ENCODE peak calls at places on chromosomes 6 and 20, in nine cellular contexts. One of them, this sample, is unnamed.

GRCh38 chr6:158770533-158770932 is 48.6 kb downstream of the EZR start:
- DNase-seq in lung: no peak
- DNase-seq in endothelial cell: no peak
- DNase-seq in upper lobe of right lung: no peak
- DNase-seq in mammary epithelial cell: no peak
- DNase-seq in fibroblast of lung: no peak
- DNase-seq in NB4: no peak
- DNase-seq in pancreas: no peak
- DNase-seq in right lobe of liver: no peak
- DNase-seq in this sample: no peak

GRCh38 chr20:59633646-59634045 is 29.3 kb downstream of the PHACTR3 start:
- DNase-seq in mammary epithelial cell: no peak
- DNase-seq in NB4: no peak
- DNase-seq in lung: no peak
- DNase-seq in fibroblast of lung: no peak
- DNase-seq in pancreas: no peak
- DNase-seq in upper lobe of right lung: no peak
- DNase-seq in endothelial cell: no peak
- DNase-seq in right lobe of liver: no peak
- DNase-seq in this sample: no peak

GRCh38 chr6:158564243-158565121 is 4.6 kb downstream of the TMEM181 start:
- DNase-seq in fibroblast of lung: no peak
- DNase-seq in pancreas: no peak
- DNase-seq in mammary epithelial cell: no peak
- DNase-seq in lung: no peak
- DNase-seq in endothelial cell: no peak
- DNase-seq in right lobe of liver: peak; percentile 40
- DNase-seq in NB4: no peak
- DNase-seq in upper lobe of right lung: no peak
- DNase-seq in this sample: no peak

GRCh38 chr6:11650297-11650696 is 112.7 kb downstream of the TMEM170B start:
- DNase-seq in NB4: no peak
- DNase-seq in mammary epithelial cell: no peak
- DNase-seq in lung: no peak
- DNase-seq in fibroblast of lung: peak; percentile 48
- DNase-seq in upper lobe of right lung: no peak
- DNase-seq in right lobe of liver: no peak
- DNase-seq in endothelial cell: peak; percentile 81
- DNase-seq in pancreas: no peak
- DNase-seq in this sample: no peak

GRCh38 chr6:10411131-10411914 is 3.6 kb downstream of the TFAP2A start:
- DNase-seq in upper lobe of right lung: no peak
- DNase-seq in NB4: peak; percentile 81
- DNase-seq in pancreas: no peak
- DNase-seq in lung: no peak
- DNase-seq in endothelial cell: no peak
- DNase-seq in fibroblast of lung: no peak
- DNase-seq in mammary epithelial cell: peak; percentile 32
- DNase-seq in right lobe of liver: no peak
- DNase-seq in this sample: no peak

GRCh38 chr6:53239526-53239925 is 90.9 kb upstream of the GCM1 start:
- DNase-seq in pancreas: no peak
- DNase-seq in right lobe of liver: no peak
- DNase-seq in lung: no peak
- DNase-seq in upper lobe of right lung: no peak
- DNase-seq in fibroblast of lung: no peak
- DNase-seq in endothelial cell: no peak
- DNase-seq in mammary epithelial cell: peak; percentile 37
- DNase-seq in NB4: no peak
- DNase-seq in this sample: no peak

GRCh38 chr6:132067286-132067685 is 116.1 kb upstream of the CCN2 start:
- DNase-seq in right lobe of liver: no peak
- DNase-seq in upper lobe of right lung: no peak
- DNase-seq in pancreas: no peak
- DNase-seq in NB4: no peak
- DNase-seq in fibroblast of lung: no peak
- DNase-seq in mammary epithelial cell: no peak
- DNase-seq in lung: no peak
- DNase-seq in endothelial cell: no peak
- DNase-seq in this sample: no peak

GRCh38 chr6:158042245-158042798 is 60.7 kb downstream of the SYNJ2 start:
- DNase-seq in upper lobe of right lung: peak; percentile 51
- DNase-seq in pancreas: no peak
- DNase-seq in fibroblast of lung: peak; percentile 75
- DNase-seq in lung: no peak
- DNase-seq in endothelial cell: no peak
- DNase-seq in right lobe of liver: no peak
- DNase-seq in NB4: no peak
- DNase-seq in mammary epithelial cell: peak; percentile 82
- DNase-seq in this sample: no peak

GRCh38 chr6:107794771-107795170 is 29.3 kb downstream of the SCML4 start:
- DNase-seq in endothelial cell: no peak
- DNase-seq in upper lobe of right lung: no peak
- DNase-seq in right lobe of liver: no peak
- DNase-seq in fibroblast of lung: no peak
- DNase-seq in NB4: no peak
- DNase-seq in pancreas: no peak
- DNase-seq in lung: no peak
- DNase-seq in mammary epithelial cell: no peak
- DNase-seq in this sample: no peak

GRCh38 chr6:107801195-107801594 is 22.9 kb downstream of the SCML4 start:
- DNase-seq in fibroblast of lung: no peak
- DNase-seq in lung: no peak
- DNase-seq in pancreas: no peak
- DNase-seq in endothelial cell: no peak
- DNase-seq in NB4: no peak
- DNase-seq in upper lobe of right lung: no peak
- DNase-seq in mammary epithelial cell: no peak
- DNase-seq in right lobe of liver: no peak
- DNase-seq in this sample: no peak

GRCh38 chr6:107803957-107804356 is 20.2 kb downstream of the SCML4 start:
- DNase-seq in lung: no peak
- DNase-seq in pancreas: no peak
- DNase-seq in mammary epithelial cell: no peak
- DNase-seq in NB4: no peak
- DNase-seq in upper lobe of right lung: no peak
- DNase-seq in endothelial cell: no peak
- DNase-seq in fibroblast of lung: no peak
- DNase-seq in right lobe of liver: no peak
- DNase-seq in this sample: no peak

GRCh38 chr6:107805504-107805903 is 18.6 kb downstream of the SCML4 start:
- DNase-seq in upper lobe of right lung: no peak
- DNase-seq in mammary epithelial cell: no peak
- DNase-seq in pancreas: no peak
- DNase-seq in fibroblast of lung: no peak
- DNase-seq in lung: no peak
- DNase-seq in NB4: no peak
- DNase-seq in endothelial cell: no peak
- DNase-seq in right lobe of liver: no peak
- DNase-seq in this sample: no peak

DNA sequence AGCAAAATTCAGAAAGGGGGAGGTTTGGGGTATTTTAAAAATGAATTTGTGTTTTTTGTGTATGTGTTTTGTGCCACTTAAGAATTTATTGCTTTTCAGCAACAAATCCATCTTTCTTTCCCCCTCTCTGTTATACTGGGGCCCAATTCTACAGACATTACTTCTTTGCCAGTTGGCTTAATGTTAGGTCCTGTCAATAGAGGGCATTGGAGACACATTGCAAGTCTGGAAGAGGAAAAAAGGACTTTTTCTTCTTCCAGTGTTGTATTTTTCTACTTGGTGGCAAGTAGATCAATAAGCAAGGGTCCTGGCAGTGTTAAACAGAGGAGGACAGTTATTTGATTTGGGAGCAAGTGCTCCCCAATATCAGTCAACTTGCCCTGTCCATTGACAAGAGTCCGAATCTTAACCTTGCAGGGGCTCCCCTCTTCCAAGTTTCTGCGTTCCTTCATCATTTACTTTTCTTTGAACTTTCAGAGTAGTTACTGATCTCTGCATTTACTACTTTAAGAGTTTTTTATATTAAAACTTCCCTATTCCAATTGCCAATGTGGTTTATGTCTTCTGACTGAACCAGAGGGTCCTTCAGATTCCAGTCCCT is 23.4 kb downstream of the SCML4 start:
- DNase-seq in fibroblast of lung: peak; percentile 11
- DNase-seq in endothelial cell: no peak
- DNase-seq in lung: no peak
- DNase-seq in mammary epithelial cell: peak; percentile 27
- DNase-seq in upper lobe of right lung: no peak
- DNase-seq in pancreas: no peak
- DNase-seq in NB4: peak; percentile 15
- DNase-seq in right lobe of liver: no peak
- DNase-seq in this sample: no peak
- TF ChIP-seq CTCF in fibroblast of lung: peak; percentile 10
- TF ChIP-seq CTCF in endothelial cell: no peak
- TF ChIP-seq CTCF in lung: no peak
- TF ChIP-seq CTCF in mammary epithelial cell: peak; percentile 85
- TF ChIP-seq CTCF in upper lobe of right lung: no peak
- TF ChIP-seq CTCF in pancreas: peak; percentile 27
- TF ChIP-seq CTCF in NB4: peak; percentile 6
- TF ChIP-seq CTCF in right lobe of liver: peak; percentile 59
- TF ChIP-seq CTCF in this sample: no peak

GRCh38 chr20:8360035-8360434 is 228.0 kb downstream of the PLCB1 start:
- DNase-seq in lung: no peak
- DNase-seq in pancreas: no peak
- DNase-seq in upper lobe of right lung: no peak
- DNase-seq in fibroblast of lung: no peak
- DNase-seq in mammary epithelial cell: no peak
- DNase-seq in endothelial cell: no peak
- DNase-seq in NB4: no peak
- DNase-seq in right lobe of liver: no peak
- DNase-seq in this sample: no peak

GRCh38 chr20:8361779-8362178 is 229.7 kb downstream of the PLCB1 start:
- DNase-seq in mammary epithelial cell: no peak
- DNase-seq in NB4: no peak
- DNase-seq in fibroblast of lung: no peak
- DNase-seq in right lobe of liver: no peak
- DNase-seq in lung: no peak
- DNase-seq in endothelial cell: no peak
- DNase-seq in upper lobe of right lung: no peak
- DNase-seq in pancreas: no peak
- DNase-seq in this sample: no peak

GRCh38 chr20:8362457-8362856 is 230.4 kb downstream of the PLCB1 start:
- DNase-seq in mammary epithelial cell: no peak
- DNase-seq in fibroblast of lung: no peak
- DNase-seq in NB4: peak; percentile 15
- DNase-seq in upper lobe of right lung: no peak
- DNase-seq in pancreas: no peak
- DNase-seq in lung: no peak
- DNase-seq in endothelial cell: no peak
- DNase-seq in right lobe of liver: no peak
- DNase-seq in this sample: no peak

GRCh38 chr20:8363970-8364733 is 232.1 kb downstream of the PLCB1 start:
- DNase-seq in fibroblast of lung: no peak
- DNase-seq in pancreas: no peak
- DNase-seq in upper lobe of right lung: no peak
- DNase-seq in NB4: no peak
- DNase-seq in right lobe of liver: no peak
- DNase-seq in endothelial cell: no peak
- DNase-seq in lung: no peak
- DNase-seq in mammary epithelial cell: no peak
- DNase-seq in this sample: no peak

DNA sequence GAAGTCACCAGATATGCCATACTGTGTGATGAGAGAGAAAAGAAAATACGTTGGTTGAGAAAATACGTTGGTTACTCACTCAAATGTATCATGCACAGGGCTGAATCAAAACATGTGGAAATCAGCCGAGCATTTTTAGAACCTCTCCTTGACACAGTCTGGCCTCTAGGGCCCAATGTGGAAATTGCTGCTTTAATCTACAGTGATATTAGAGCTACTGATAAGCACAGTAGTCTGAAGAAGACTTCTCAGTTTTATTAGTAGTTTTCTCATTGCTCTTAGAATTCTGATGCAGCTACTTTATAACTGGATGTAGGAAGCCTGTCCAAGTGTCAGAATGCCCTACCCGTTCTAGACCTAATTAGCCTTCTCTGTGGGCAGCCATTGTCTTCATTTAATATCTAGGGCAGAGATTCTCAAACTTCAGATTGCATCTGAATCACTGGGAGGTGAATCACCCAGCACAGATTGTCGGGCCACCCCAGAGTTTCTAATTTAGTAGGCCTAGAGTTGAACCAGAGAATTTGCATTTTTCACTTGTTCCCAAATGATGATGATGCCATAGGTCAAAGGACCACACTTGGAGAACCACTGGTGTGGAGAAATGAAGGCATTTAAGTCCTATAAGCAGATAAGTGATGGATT is 229.1 kb downstream of the PLCB1 start:
- DNase-seq in endothelial cell: no peak
- DNase-seq in mammary epithelial cell: peak; percentile 11
- DNase-seq in upper lobe of right lung: no peak
- DNase-seq in right lobe of liver: no peak
- DNase-seq in lung: no peak
- DNase-seq in NB4: peak; percentile 9
- DNase-seq in pancreas: no peak
- DNase-seq in fibroblast of lung: peak; percentile 24
- DNase-seq in this sample: no peak
- TF ChIP-seq CTCF in endothelial cell: no peak
- TF ChIP-seq CTCF in mammary epithelial cell: no peak
- TF ChIP-seq CTCF in upper lobe of right lung: no peak
- TF ChIP-seq CTCF in right lobe of liver: no peak
- TF ChIP-seq CTCF in lung: no peak
- TF ChIP-seq CTCF in NB4: peak; percentile 6
- TF ChIP-seq CTCF in pancreas: peak; percentile 14
- TF ChIP-seq CTCF in fibroblast of lung: peak; percentile 11
- TF ChIP-seq CTCF in this sample: no peak

GRCh38 chr6:38571721-38572120 is 68.0 kb downstream of the BTBD9 start:
- DNase-seq in fibroblast of lung: no peak
- DNase-seq in right lobe of liver: no peak
- DNase-seq in pancreas: no peak
- DNase-seq in endothelial cell: no peak
- DNase-seq in NB4: no peak
- DNase-seq in upper lobe of right lung: no peak
- DNase-seq in lung: no peak
- DNase-seq in mammary epithelial cell: no peak
- DNase-seq in this sample: no peak

GRCh38 chr6:38572186-38572813 is 67.4 kb downstream of the BTBD9 start:
- DNase-seq in pancreas: no peak
- DNase-seq in mammary epithelial cell: no peak
- DNase-seq in fibroblast of lung: no peak
- DNase-seq in right lobe of liver: no peak
- DNase-seq in lung: no peak
- DNase-seq in NB4: no peak
- DNase-seq in upper lobe of right lung: no peak
- DNase-seq in endothelial cell: no peak
- DNase-seq in this sample: no peak

GRCh38 chr6:38567436-38567835 is 72.3 kb downstream of the BTBD9 start:
- DNase-seq in upper lobe of right lung: no peak
- DNase-seq in fibroblast of lung: peak; percentile 91
- DNase-seq in endothelial cell: no peak
- DNase-seq in NB4: no peak
- DNase-seq in pancreas: peak; percentile 15
- DNase-seq in right lobe of liver: peak; percentile 66
- DNase-seq in lung: peak; percentile 40
- DNase-seq in mammary epithelial cell: peak; percentile 62
- DNase-seq in this sample: peak; percentile 37

GRCh38 chr6:38573800-38574395 is 65.8 kb downstream of the BTBD9 start:
- DNase-seq in pancreas: no peak
- DNase-seq in endothelial cell: no peak
- DNase-seq in right lobe of liver: no peak
- DNase-seq in NB4: no peak
- DNase-seq in upper lobe of right lung: no peak
- DNase-seq in fibroblast of lung: peak; percentile 17
- DNase-seq in mammary epithelial cell: no peak
- DNase-seq in lung: no peak
- DNase-seq in this sample: no peak

GRCh38 chr6:38570750-38571149 is 69.0 kb downstream of the BTBD9 start:
- DNase-seq in mammary epithelial cell: no peak
- DNase-seq in endothelial cell: no peak
- DNase-seq in right lobe of liver: no peak
- DNase-seq in fibroblast of lung: peak; percentile 61
- DNase-seq in NB4: peak; percentile 12
- DNase-seq in pancreas: no peak
- DNase-seq in upper lobe of right lung: no peak
- DNase-seq in lung: no peak
- DNase-seq in this sample: no peak
- TF ChIP-seq CTCF in mammary epithelial cell: peak; percentile 32
- TF ChIP-seq CTCF in endothelial cell: no peak
- TF ChIP-seq CTCF in right lobe of liver: peak; percentile 28
- TF ChIP-seq CTCF in fibroblast of lung: peak; percentile 47
- TF ChIP-seq CTCF in NB4: peak; percentile 17
- TF ChIP-seq CTCF in pancreas: no peak
- TF ChIP-seq CTCF in upper lobe of right lung: peak; percentile 45
- TF ChIP-seq CTCF in lung: no peak
- TF ChIP-seq CTCF in this sample: no peak

DNA sequence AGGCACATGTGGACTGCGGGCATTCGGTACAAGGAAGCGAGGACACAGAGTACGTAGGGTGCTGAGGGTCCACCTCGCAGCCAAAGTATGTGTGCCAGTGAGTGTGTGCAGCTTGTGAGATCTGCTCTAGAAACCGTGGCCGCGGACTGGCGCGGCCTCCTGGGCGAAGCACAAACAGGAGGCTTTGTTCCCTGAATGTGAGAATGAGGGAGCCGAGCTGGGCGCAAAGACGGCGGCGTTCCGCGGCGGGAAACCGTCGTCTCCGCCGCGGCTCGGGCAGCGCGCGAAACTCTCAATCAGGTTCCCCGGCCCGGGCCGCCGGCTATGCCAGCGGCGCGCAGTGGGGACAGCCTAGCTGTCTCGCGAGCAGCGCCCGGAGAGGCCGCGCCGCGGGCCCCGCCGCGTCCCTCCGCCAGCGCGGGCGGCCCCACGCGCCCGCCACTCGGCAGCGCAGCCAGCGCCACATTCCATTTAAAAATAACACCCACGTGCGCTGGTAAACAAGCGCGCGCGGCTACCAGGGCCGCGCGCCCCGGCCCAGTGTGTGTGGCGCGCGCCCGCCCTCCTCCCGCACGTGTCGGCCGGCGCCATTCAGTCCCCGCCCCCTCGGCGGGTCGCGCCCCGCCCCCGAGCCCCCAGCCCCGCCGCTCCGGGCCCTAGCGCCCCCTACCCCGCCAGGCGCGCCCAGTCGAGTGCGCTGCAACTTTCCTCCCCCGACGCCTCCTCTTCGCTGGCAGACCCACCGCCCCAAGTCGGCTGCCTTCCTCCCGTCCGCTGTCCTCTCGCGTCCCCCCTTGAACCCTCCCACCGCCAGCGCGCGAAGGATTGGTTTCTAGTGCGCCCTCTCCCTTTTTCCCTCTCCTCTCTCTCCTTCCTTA is 3.0 kb upstream of the FOXO3 start:
- DNase-seq in mammary epithelial cell: peak; percentile 49
- DNase-seq in upper lobe of right lung: peak; percentile 90
- DNase-seq in endothelial cell: peak; percentile 86
- DNase-seq in fibroblast of lung: peak; percentile 64
- DNase-seq in right lobe of liver: peak; percentile 79
- DNase-seq in lung: peak; percentile 67
- DNase-seq in pancreas: peak; percentile 68
- DNase-seq in NB4: no peak
- DNase-seq in this sample: no peak
- TF ChIP-seq CTCF in mammary epithelial cell: no peak
- TF ChIP-seq CTCF in upper lobe of right lung: no peak
- TF ChIP-seq CTCF in endothelial cell: peak; percentile 40
- TF ChIP-seq CTCF in fibroblast of lung: peak; percentile 1
- TF ChIP-seq CTCF in right lobe of liver: no peak
- TF ChIP-seq CTCF in lung: no peak
- TF ChIP-seq CTCF in pancreas: no peak
- TF ChIP-seq CTCF in NB4: no peak
- TF ChIP-seq CTCF in this sample: no peak